ENCODE peak calls at places on chromosomes 6 and 20, in ten cellular contexts. D, O, E, P, J, S, I, X, K and U are unnamed samples.

GRCh38 chr6:127855542-127856159 is 45.2 kb downstream of the THEMIS start:
- DNase-seq in D (no peak), O (no peak), E (no peak), P (peak), J (peak), S (peak), I (peak), X (no peak), K (no peak), U (no peak)

GRCh38 chr20:57791946-57792328 is 82.1 kb upstream of the PMEPA1 start:
- DNase-seq in D (no peak), O (no peak), E (peak), P (no peak), J (no peak), S (no peak), I (no peak), X (no peak), K (no peak), U (no peak)

GRCh38 chr6:4355241-4355640 is 219.9 kb upstream of the ECI2 start:
- DNase-seq in D (no peak), O (no peak), E (no peak), P (peak), J (no peak), S (peak), I (peak), X (no peak), K (no peak), U (no peak)

GRCh38 chr6:143108278-143108677 is 47.6 kb downstream of the AIG1 start:
- DNase-seq in D (no peak), O (no peak), E (no peak), P (no peak), J (no peak), S (no peak), I (no peak), X (no peak), K (no peak), U (no peak)

GRCh38 chr20:924639-925038 is 8.5 kb upstream of the ANGPT4 start:
- DNase-seq in D (no peak), O (no peak), E (no peak), P (no peak), J (peak), S (no peak), I (no peak), X (no peak), K (no peak), U (no peak)

GRCh38 chr6:4914412-4915159 is 89.3 kb downstream of the RPP40 start:
- DNase-seq in D (no peak), O (no peak), E (no peak), P (no peak), J (peak), S (peak), I (peak), X (no peak), K (no peak), U (no peak)

GRCh38 chr6:150876598-150876997 is 11.1 kb downstream of the MTHFD1L start:
- DNase-seq in D (peak), O (no peak), E (no peak), P (no peak), J (no peak), S (no peak), I (no peak), X (peak), K (peak), U (peak)

GRCh38 chr20:58064411-58065010 is 163.9 kb downstream of the ANKRD60 start:
- DNase-seq in D (no peak), O (no peak), E (no peak), P (no peak), J (no peak), S (no peak), I (no peak), X (no peak), K (no peak), U (peak)

GRCh38 chr6:120357447-120357846 is 976.8 kb downstream of the TBC1D32 start:
- DNase-seq in D (no peak), O (no peak), E (no peak), P (no peak), J (no peak), S (no peak), I (no peak), X (no peak), K (no peak), U (no peak)

GRCh38 chr6:155120034-155120433 is 124.9 kb downstream of the TIAM2 start:
- DNase-seq in D (no peak), O (no peak), E (no peak), P (no peak), J (no peak), S (no peak), I (no peak), X (no peak), K (no peak), U (no peak)